ENCODE peak calls at places on chromosomes 1 and 21, in five cellular contexts. One of them, this sample, is unnamed.

GRCh38 chr21:39430457-39430856 is 15.1 kb downstream of the LCA5L start:
- DNase-seq in mesendoderm: peak
- DNase-seq in lung: no peak
- DNase-seq in adrenal gland: no peak
- DNase-seq in Panc1: no peak
- DNase-seq in this sample: no peak

GRCh38 chr1:192951961-192952460 is 107.1 kb downstream of the UCHL5 start:
- DNase-seq in mesendoderm: no peak
- DNase-seq in lung: no peak
- DNase-seq in adrenal gland: no peak
- DNase-seq in Panc1: peak
- DNase-seq in this sample: peak

GRCh38 chr21:29175408-29176147 is 45.1 kb downstream of the MAP3K7CL start:
- DNase-seq in mesendoderm: no peak
- DNase-seq in lung: no peak
- DNase-seq in adrenal gland: no peak
- DNase-seq in Panc1: no peak
- DNase-seq in this sample: no peak

GRCh38 chr1:240474133-240474614 is 137.8 kb downstream of the GREM2 start:
- DNase-seq in mesendoderm: no peak
- DNase-seq in lung: no peak
- DNase-seq in adrenal gland: no peak
- DNase-seq in Panc1: no peak
- DNase-seq in this sample: no peak

GRCh38 chr1:155104605-155105534 is 22.8 kb upstream of the EFNA1 start:
- DNase-seq in mesendoderm: no peak
- DNase-seq in lung: no peak
- DNase-seq in adrenal gland: no peak
- DNase-seq in Panc1: no peak
- DNase-seq in this sample: no peak

GRCh38 chr1:167137285-167138192 is 43.7 kb downstream of the STYXL2 start:
- DNase-seq in mesendoderm: no peak
- DNase-seq in lung: no peak
- DNase-seq in adrenal gland: no peak
- DNase-seq in Panc1: no peak
- DNase-seq in this sample: no peak

GRCh38 chr1:200732438-200732837 is 6.3 kb upstream of the CAMSAP2 start:
- DNase-seq in mesendoderm: no peak
- DNase-seq in lung: no peak
- DNase-seq in adrenal gland: no peak
- DNase-seq in Panc1: no peak
- DNase-seq in this sample: no peak

GRCh38 chr21:37364722-37365121 is 1.9 kb upstream of the DYRK1A start:
- DNase-seq in mesendoderm: no peak
- DNase-seq in lung: no peak
- DNase-seq in adrenal gland: no peak
- DNase-seq in Panc1: no peak
- DNase-seq in this sample: no peak

GRCh38 chr21:16193758-16194606 is 464.2 kb downstream of the USP25 start:
- DNase-seq in mesendoderm: peak
- DNase-seq in lung: peak
- DNase-seq in adrenal gland: peak
- DNase-seq in Panc1: no peak
- DNase-seq in this sample: no peak

GRCh38 chr1:225882008-225882698 is at the start of gene TMEM63A:
- DNase-seq in mesendoderm: peak
- DNase-seq in lung: peak
- DNase-seq in adrenal gland: peak
- DNase-seq in Panc1: no peak
- DNase-seq in this sample: peak
- H3K27ac ChIP-seq in mesendoderm: peak
- H3K27ac ChIP-seq in lung: peak
- H3K27ac ChIP-seq in adrenal gland: peak
- H3K27ac ChIP-seq in Panc1: peak
- H3K27ac ChIP-seq in this sample: no peak

GRCh38 chr1:27455166-27455811 is 34.7 kb downstream of the WASF2 start:
- DNase-seq in mesendoderm: no peak
- DNase-seq in lung: no peak
- DNase-seq in adrenal gland: no peak
- DNase-seq in Panc1: no peak
- DNase-seq in this sample: no peak
- H3K27ac ChIP-seq in mesendoderm: no peak
- H3K27ac ChIP-seq in lung: no peak
- H3K27ac ChIP-seq in adrenal gland: no peak
- H3K27ac ChIP-seq in Panc1: no peak
- H3K27ac ChIP-seq in this sample: no peak

DNA sequence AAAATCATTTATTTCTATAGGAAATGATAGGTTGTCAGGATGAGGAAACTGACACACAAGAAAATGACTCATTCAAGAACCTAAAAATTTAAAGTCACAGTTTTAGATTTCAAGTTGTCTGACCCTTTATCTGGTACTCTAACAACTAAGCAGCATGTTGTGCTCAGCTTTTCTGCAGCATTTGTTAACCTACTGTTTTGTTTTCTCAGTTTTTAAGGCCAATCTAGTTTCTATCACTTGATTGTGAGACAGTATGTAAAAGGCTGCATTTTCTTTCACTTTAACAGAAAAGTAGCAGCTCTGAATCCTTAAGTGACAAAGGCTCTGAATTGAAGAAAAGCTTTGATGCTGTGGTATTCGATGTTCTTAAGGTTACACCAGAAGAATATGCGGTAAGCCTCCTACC is 59.1 kb downstream of the RALGPS2 start:
- DNase-seq in mesendoderm: no peak
- DNase-seq in lung: no peak
- DNase-seq in adrenal gland: no peak
- DNase-seq in Panc1: no peak
- DNase-seq in this sample: no peak
- H3K27ac ChIP-seq in mesendoderm: no peak
- H3K27ac ChIP-seq in lung: no peak
- H3K27ac ChIP-seq in adrenal gland: no peak
- H3K27ac ChIP-seq in Panc1: no peak
- H3K27ac ChIP-seq in this sample: no peak

GRCh38 chr1:81754424-81754823 is 46.3 kb upstream of the ADGRL2 start:
- DNase-seq in mesendoderm: no peak
- DNase-seq in lung: no peak
- DNase-seq in adrenal gland: no peak
- DNase-seq in Panc1: no peak
- DNase-seq in this sample: no peak

GRCh38 chr1:81758213-81758612 is 42.5 kb upstream of the ADGRL2 start:
- DNase-seq in mesendoderm: peak
- DNase-seq in lung: no peak
- DNase-seq in adrenal gland: no peak
- DNase-seq in Panc1: no peak
- DNase-seq in this sample: no peak

GRCh38 chr1:81756872-81757271 is 43.9 kb upstream of the ADGRL2 start:
- DNase-seq in mesendoderm: no peak
- DNase-seq in lung: no peak
- DNase-seq in adrenal gland: no peak
- DNase-seq in Panc1: no peak
- DNase-seq in this sample: no peak

GRCh38 chr1:81757398-81758020 is 43.2 kb upstream of the ADGRL2 start:
- DNase-seq in mesendoderm: no peak
- DNase-seq in lung: no peak
- DNase-seq in adrenal gland: no peak
- DNase-seq in Panc1: no peak
- DNase-seq in this sample: no peak

GRCh38 chr1:81752840-81753239 is 47.9 kb upstream of the ADGRL2 start:
- DNase-seq in mesendoderm: no peak
- DNase-seq in lung: no peak
- DNase-seq in adrenal gland: no peak
- DNase-seq in Panc1: no peak
- DNase-seq in this sample: no peak
- H3K27ac ChIP-seq in mesendoderm: no peak
- H3K27ac ChIP-seq in lung: no peak
- H3K27ac ChIP-seq in adrenal gland: no peak
- H3K27ac ChIP-seq in Panc1: no peak
- H3K27ac ChIP-seq in this sample: no peak

DNA sequence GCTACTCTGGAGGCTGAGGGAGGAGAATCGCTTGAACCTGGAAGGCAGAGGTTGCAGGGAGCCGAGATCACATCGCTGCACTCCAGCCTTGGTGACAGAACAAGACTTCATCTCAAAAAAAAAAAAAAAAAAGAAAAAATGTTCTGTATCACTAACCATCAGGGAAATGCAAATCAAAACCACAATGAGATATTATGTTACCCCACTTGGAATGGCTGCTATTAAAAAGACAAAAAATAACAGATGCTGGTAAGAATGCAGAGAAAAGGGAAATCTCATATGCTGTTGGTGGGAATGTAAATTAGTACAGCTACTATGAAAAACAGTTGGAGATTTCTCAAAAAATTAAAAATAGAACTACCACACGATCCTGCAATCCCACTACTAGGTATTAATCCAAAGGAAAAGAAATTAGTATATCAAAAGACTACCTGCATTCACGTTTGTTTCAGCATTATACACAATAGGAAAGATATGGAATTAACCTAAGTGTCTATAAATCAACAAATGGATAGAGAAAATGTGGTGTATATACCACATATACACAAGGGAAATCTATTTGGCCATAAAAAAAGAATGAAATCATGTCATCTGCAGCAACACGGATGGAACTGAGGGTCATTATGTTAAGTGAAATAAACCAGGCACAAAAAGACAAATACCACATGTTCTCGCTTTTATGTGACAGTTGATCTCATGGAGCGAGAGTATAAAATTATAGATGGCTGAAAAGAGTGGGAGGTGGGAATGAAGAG is 62.6 kb downstream of the ABL2 start:
- DNase-seq in mesendoderm: no peak
- DNase-seq in lung: no peak
- DNase-seq in adrenal gland: no peak
- DNase-seq in Panc1: no peak
- DNase-seq in this sample: no peak
- H3K27ac ChIP-seq in mesendoderm: no peak
- H3K27ac ChIP-seq in lung: no peak
- H3K27ac ChIP-seq in adrenal gland: no peak
- H3K27ac ChIP-seq in Panc1: no peak
- H3K27ac ChIP-seq in this sample: peak

DNA sequence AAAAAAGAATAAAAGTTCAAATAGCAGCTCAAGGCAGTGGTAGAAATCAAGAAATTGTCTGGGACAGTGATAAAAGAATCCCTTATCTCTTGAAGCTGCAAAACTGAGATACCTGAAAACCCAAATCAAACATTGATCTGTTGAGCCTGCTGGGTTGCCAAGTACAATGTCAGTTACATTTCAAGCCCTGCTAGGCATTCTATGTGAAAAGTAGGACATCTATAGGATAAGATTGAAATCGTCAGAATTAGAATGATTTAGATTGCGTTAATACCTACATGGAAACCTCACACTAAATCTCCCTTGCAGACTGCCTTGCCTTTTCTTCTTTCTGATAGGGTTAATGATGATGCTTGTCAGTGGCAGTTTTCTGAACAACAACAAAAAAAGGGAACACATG is 1684.4 kb upstream of the B3GALT2 start:
- DNase-seq in mesendoderm: peak
- DNase-seq in lung: no peak
- DNase-seq in adrenal gland: no peak
- DNase-seq in Panc1: no peak
- DNase-seq in this sample: no peak
- H3K27ac ChIP-seq in mesendoderm: no peak
- H3K27ac ChIP-seq in lung: no peak
- H3K27ac ChIP-seq in adrenal gland: no peak
- H3K27ac ChIP-seq in Panc1: no peak
- H3K27ac ChIP-seq in this sample: no peak

DNA sequence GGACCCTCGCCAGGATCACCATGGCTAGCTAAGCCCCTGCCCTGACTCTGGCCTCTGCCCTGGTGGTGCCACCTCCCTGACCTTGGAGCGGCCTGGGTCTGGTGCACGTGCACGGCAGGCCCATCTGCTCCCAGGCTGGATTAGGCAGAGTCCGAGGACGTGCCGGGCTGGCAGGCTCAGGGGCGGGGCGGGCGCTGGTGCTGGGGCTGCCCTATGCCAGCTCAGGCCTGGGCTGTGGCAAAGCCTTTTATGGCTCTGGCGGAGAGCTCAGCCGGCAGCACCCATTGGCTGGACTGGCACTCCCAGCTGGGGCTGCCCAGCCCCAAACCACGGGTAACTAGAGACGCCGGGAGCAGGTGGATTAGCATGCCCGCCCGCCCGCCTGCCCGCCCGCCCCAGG is 17.1 kb upstream of the EDN2 start:
- DNase-seq in mesendoderm: no peak
- DNase-seq in lung: no peak
- DNase-seq in adrenal gland: no peak
- DNase-seq in Panc1: no peak
- DNase-seq in this sample: no peak
- H3K27ac ChIP-seq in mesendoderm: no peak
- H3K27ac ChIP-seq in lung: no peak
- H3K27ac ChIP-seq in adrenal gland: no peak
- H3K27ac ChIP-seq in Panc1: no peak
- H3K27ac ChIP-seq in this sample: no peak

DNA sequence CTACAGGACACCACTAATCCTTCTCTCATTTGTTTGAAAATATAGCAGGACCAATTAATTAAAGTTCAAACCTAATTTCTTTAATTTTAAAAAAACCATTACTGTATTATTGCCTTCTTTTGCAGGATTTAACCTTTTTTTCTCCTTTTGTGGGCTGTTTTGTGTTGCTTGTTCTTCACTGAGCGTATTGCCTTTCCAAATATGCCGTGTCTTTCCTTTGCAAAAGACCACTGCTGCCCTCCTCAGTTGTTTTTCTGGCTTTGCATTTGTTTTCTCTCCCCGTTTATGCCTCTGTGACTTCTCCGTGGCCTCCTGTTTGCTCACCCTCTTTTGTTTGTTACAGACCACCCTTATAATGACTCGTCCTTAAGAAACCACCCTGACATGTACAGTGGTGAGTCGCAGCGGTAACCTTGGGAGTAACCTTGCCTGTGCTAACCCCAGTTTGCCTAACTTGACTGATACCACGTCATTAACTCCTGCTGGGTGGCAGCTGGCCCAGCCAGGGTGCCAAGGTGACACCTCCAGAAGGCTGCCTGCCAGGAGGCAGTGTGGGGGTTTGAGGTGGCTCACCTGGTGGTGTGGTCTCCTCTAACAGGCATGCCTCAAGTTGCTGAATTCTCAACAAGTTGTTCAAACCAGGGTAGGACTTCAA is 81.1 kb upstream of the CNTN2 start:
- DNase-seq in mesendoderm: peak
- DNase-seq in lung: no peak
- DNase-seq in adrenal gland: no peak
- DNase-seq in Panc1: no peak
- DNase-seq in this sample: no peak
- H3K27ac ChIP-seq in mesendoderm: no peak
- H3K27ac ChIP-seq in lung: no peak
- H3K27ac ChIP-seq in adrenal gland: no peak
- H3K27ac ChIP-seq in Panc1: no peak
- H3K27ac ChIP-seq in this sample: no peak